ENCODE peak calls at places on chromosome 11, in six cellular contexts. One of them, this sample, is unnamed.

GRCh38 chr11:63682045-63682915 is 980 bp downstream of the RTN3 start:
- DNase-seq in bronchial epithelial cell: no peak
- DNase-seq in BE2C: peak; percentile 14
- DNase-seq in CD8-positive, alpha-beta T cell: no peak
- DNase-seq in prostate gland: no peak
- DNase-seq in AG04449: no peak
- DNase-seq in this sample: no peak

GRCh38 chr11:118522571-118523072 is 4.7 kb upstream of the TTC36 start:
- DNase-seq in bronchial epithelial cell: peak; percentile 45
- DNase-seq in BE2C: peak; percentile 46
- DNase-seq in CD8-positive, alpha-beta T cell: no peak
- DNase-seq in prostate gland: no peak
- DNase-seq in AG04449: no peak
- DNase-seq in this sample: no peak

GRCh38 chr11:77039491-77040400 is 5.5 kb downstream of the B3GNT6 start:
- DNase-seq in bronchial epithelial cell: no peak
- DNase-seq in BE2C: peak; percentile 64
- DNase-seq in CD8-positive, alpha-beta T cell: no peak
- DNase-seq in prostate gland: no peak
- DNase-seq in AG04449: no peak
- DNase-seq in this sample: no peak

GRCh38 chr11:112778091-112778889 is 182.9 kb upstream of the NCAM1 start:
- DNase-seq in bronchial epithelial cell: no peak
- DNase-seq in BE2C: peak; percentile 61
- DNase-seq in CD8-positive, alpha-beta T cell: no peak
- DNase-seq in prostate gland: no peak
- DNase-seq in AG04449: no peak
- DNase-seq in this sample: no peak

GRCh38 chr11:79493555-79494171 is 52.8 kb upstream of the TENM4 start:
- DNase-seq in bronchial epithelial cell: peak; percentile 60
- DNase-seq in BE2C: peak; percentile 86
- DNase-seq in CD8-positive, alpha-beta T cell: peak; percentile 27
- DNase-seq in prostate gland: peak; percentile 61
- DNase-seq in AG04449: no peak
- DNase-seq in this sample: peak; percentile 37

GRCh38 chr11:125517116-125517804 is 21.2 kb upstream of the FEZ1 start:
- DNase-seq in bronchial epithelial cell: no peak
- DNase-seq in BE2C: no peak
- DNase-seq in CD8-positive, alpha-beta T cell: no peak
- DNase-seq in prostate gland: no peak
- DNase-seq in AG04449: peak; percentile 31
- DNase-seq in this sample: peak; percentile 62

GRCh38 chr11:45646275-45646970 is 19.0 kb downstream of the CHST1 start:
- DNase-seq in bronchial epithelial cell: peak; percentile 55
- DNase-seq in BE2C: no peak
- DNase-seq in CD8-positive, alpha-beta T cell: no peak
- DNase-seq in prostate gland: no peak
- DNase-seq in AG04449: no peak
- DNase-seq in this sample: no peak

GRCh38 chr11:78460468-78460867 is 42.8 kb upstream of the GAB2 start:
- DNase-seq in bronchial epithelial cell: peak; percentile 41
- DNase-seq in BE2C: no peak
- DNase-seq in CD8-positive, alpha-beta T cell: no peak
- DNase-seq in prostate gland: no peak
- DNase-seq in AG04449: no peak
- DNase-seq in this sample: no peak

GRCh38 chr11:94792453-94792852 is 24.3 kb downstream of the AMOTL1 start:
- DNase-seq in bronchial epithelial cell: no peak
- DNase-seq in BE2C: no peak
- DNase-seq in CD8-positive, alpha-beta T cell: no peak
- DNase-seq in prostate gland: no peak
- DNase-seq in AG04449: no peak
- DNase-seq in this sample: no peak

GRCh38 chr11:29161216-29161615 is 855.6 kb downstream of the KCNA4 start:
- DNase-seq in bronchial epithelial cell: peak; percentile 70
- DNase-seq in BE2C: no peak
- DNase-seq in CD8-positive, alpha-beta T cell: no peak
- DNase-seq in prostate gland: no peak
- DNase-seq in AG04449: no peak
- DNase-seq in this sample: no peak

GRCh38 chr11:115126092-115126491 is 378.1 kb downstream of the CADM1 start:
- DNase-seq in bronchial epithelial cell: no peak
- DNase-seq in BE2C: no peak
- DNase-seq in CD8-positive, alpha-beta T cell: no peak
- DNase-seq in prostate gland: no peak
- DNase-seq in AG04449: no peak
- DNase-seq in this sample: no peak

GRCh38 chr11:72692498-72693237 is 18.4 kb upstream of the PDE2A start:
- DNase-seq in bronchial epithelial cell: no peak
- DNase-seq in BE2C: no peak
- DNase-seq in CD8-positive, alpha-beta T cell: no peak
- DNase-seq in prostate gland: no peak
- DNase-seq in AG04449: no peak
- DNase-seq in this sample: no peak

GRCh38 chr11:66696186-66696585 is 18.5 kb upstream of the RBM4B start:
- DNase-seq in bronchial epithelial cell: no peak
- DNase-seq in BE2C: no peak
- DNase-seq in CD8-positive, alpha-beta T cell: no peak
- DNase-seq in prostate gland: no peak
- DNase-seq in AG04449: no peak
- DNase-seq in this sample: no peak

GRCh38 chr11:68461284-68461861 is 821 bp downstream of the PPP6R3 start:
- DNase-seq in bronchial epithelial cell: peak; percentile 18
- DNase-seq in BE2C: no peak
- DNase-seq in CD8-positive, alpha-beta T cell: no peak
- DNase-seq in prostate gland: no peak
- DNase-seq in AG04449: no peak
- DNase-seq in this sample: no peak

GRCh38 chr11:79045811-79046304 is 395.0 kb downstream of the TENM4 start:
- DNase-seq in bronchial epithelial cell: peak; percentile 82
- DNase-seq in BE2C: peak; percentile 33
- DNase-seq in CD8-positive, alpha-beta T cell: no peak
- DNase-seq in prostate gland: no peak
- DNase-seq in AG04449: no peak
- DNase-seq in this sample: no peak

GRCh38 chr11:64694821-64695365 is 28.1 kb downstream of the NRXN2 start:
- DNase-seq in bronchial epithelial cell: no peak
- DNase-seq in BE2C: peak; percentile 74
- DNase-seq in CD8-positive, alpha-beta T cell: no peak
- DNase-seq in prostate gland: no peak
- DNase-seq in AG04449: no peak
- DNase-seq in this sample: no peak

GRCh38 chr11:60087239-60087638 is 1.2 kb upstream of the MS4A2 start:
- DNase-seq in bronchial epithelial cell: no peak
- DNase-seq in BE2C: no peak
- DNase-seq in CD8-positive, alpha-beta T cell: no peak
- DNase-seq in prostate gland: no peak
- DNase-seq in AG04449: no peak
- DNase-seq in this sample: no peak

GRCh38 chr11:44326615-44327475 is 16.9 kb upstream of the ALX4 start:
- DNase-seq in bronchial epithelial cell: no peak
- DNase-seq in BE2C: no peak
- DNase-seq in CD8-positive, alpha-beta T cell: no peak
- DNase-seq in prostate gland: no peak
- DNase-seq in AG04449: no peak
- DNase-seq in this sample: no peak

GRCh38 chr11:44329472-44330230 is 19.7 kb upstream of the ALX4 start:
- DNase-seq in bronchial epithelial cell: no peak
- DNase-seq in BE2C: no peak
- DNase-seq in CD8-positive, alpha-beta T cell: no peak
- DNase-seq in prostate gland: no peak
- DNase-seq in AG04449: no peak
- DNase-seq in this sample: no peak

GRCh38 chr11:44325698-44326097 is 15.8 kb upstream of the ALX4 start:
- DNase-seq in bronchial epithelial cell: no peak
- DNase-seq in BE2C: no peak
- DNase-seq in CD8-positive, alpha-beta T cell: no peak
- DNase-seq in prostate gland: no peak
- DNase-seq in AG04449: no peak
- DNase-seq in this sample: no peak

GRCh38 chr11:44324787-44325525 is 15.0 kb upstream of the ALX4 start:
- DNase-seq in bronchial epithelial cell: no peak
- DNase-seq in BE2C: no peak
- DNase-seq in CD8-positive, alpha-beta T cell: no peak
- DNase-seq in prostate gland: no peak
- DNase-seq in AG04449: no peak
- DNase-seq in this sample: no peak

DNA sequence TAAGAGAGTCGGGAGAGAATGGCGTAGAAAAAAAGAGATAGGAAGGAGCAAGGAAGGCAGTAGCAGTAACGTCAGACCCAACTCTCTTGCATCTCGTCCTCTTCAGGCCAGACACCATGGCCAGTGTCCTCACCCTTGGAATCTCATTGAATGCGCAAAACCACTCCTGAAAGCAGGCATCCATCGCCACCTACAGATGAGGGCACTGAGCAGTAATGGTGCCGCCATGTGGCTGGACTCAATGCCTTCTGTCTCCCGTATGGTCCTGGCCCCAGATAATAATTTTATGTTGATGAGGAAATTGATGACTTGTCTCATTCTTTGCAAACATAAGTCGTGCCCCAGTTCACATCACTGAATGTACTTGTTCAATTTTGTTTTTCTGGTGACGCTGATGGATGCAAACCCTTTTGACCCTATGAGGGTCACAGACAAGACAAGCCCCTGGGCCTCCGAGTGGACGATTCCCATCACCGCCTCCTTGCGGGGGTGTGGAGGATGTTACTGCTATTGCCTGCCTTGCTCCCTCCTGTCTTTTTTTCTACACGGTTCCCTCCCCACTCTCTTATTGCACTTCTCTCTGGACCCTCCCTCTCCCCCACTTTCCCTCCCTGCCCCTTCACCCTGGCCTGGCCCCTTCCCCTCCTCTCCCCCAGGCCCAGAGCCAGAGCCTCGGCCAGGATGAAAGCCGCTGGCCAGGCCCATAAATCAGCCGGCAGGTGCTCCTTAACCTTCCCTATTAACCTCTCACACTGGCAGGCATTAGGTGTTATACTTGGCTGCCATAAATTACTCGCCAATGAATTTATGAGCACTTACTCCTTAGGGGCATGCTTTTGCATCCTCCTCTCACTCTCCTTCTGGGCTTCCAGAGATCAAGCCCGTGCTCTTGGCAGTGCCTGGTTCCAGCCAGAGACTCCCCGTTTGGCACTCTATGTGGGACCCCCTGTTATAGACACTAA is 18.1 kb upstream of the ALX4 start:
- DNase-seq in bronchial epithelial cell: no peak
- DNase-seq in BE2C: no peak
- DNase-seq in CD8-positive, alpha-beta T cell: no peak
- DNase-seq in prostate gland: no peak
- DNase-seq in AG04449: no peak
- DNase-seq in this sample: no peak
- TF ChIP-seq CTCF in bronchial epithelial cell: no peak
- TF ChIP-seq CTCF in BE2C: no peak
- TF ChIP-seq CTCF in CD8-positive, alpha-beta T cell: no peak
- TF ChIP-seq CTCF in prostate gland: no peak
- TF ChIP-seq CTCF in AG04449: peak; percentile 42
- TF ChIP-seq CTCF in this sample: peak; percentile 22

GRCh38 chr11:9057032-9057431 is 34.4 kb downstream of the SCUBE2 start:
- DNase-seq in bronchial epithelial cell: no peak
- DNase-seq in BE2C: no peak
- DNase-seq in CD8-positive, alpha-beta T cell: no peak
- DNase-seq in prostate gland: no peak
- DNase-seq in AG04449: no peak
- DNase-seq in this sample: no peak

GRCh38 chr11:9056467-9056866 is 34.9 kb downstream of the SCUBE2 start:
- DNase-seq in bronchial epithelial cell: no peak
- DNase-seq in BE2C: no peak
- DNase-seq in CD8-positive, alpha-beta T cell: no peak
- DNase-seq in prostate gland: no peak
- DNase-seq in AG04449: no peak
- DNase-seq in this sample: no peak

GRCh38 chr11:9061807-9062206 is 29.6 kb downstream of the SCUBE2 start:
- DNase-seq in bronchial epithelial cell: no peak
- DNase-seq in BE2C: no peak
- DNase-seq in CD8-positive, alpha-beta T cell: no peak
- DNase-seq in prostate gland: no peak
- DNase-seq in AG04449: no peak
- DNase-seq in this sample: no peak

GRCh38 chr11:9057888-9058287 is 33.5 kb downstream of the SCUBE2 start:
- DNase-seq in bronchial epithelial cell: no peak
- DNase-seq in BE2C: no peak
- DNase-seq in CD8-positive, alpha-beta T cell: no peak
- DNase-seq in prostate gland: no peak
- DNase-seq in AG04449: no peak
- DNase-seq in this sample: no peak

GRCh38 chr11:9060700-9061111 is 30.7 kb downstream of the SCUBE2 start:
- DNase-seq in bronchial epithelial cell: peak; percentile 23
- DNase-seq in BE2C: no peak
- DNase-seq in CD8-positive, alpha-beta T cell: no peak
- DNase-seq in prostate gland: no peak
- DNase-seq in AG04449: no peak
- DNase-seq in this sample: no peak
- TF ChIP-seq CTCF in bronchial epithelial cell: peak; percentile 45
- TF ChIP-seq CTCF in BE2C: peak; percentile 36
- TF ChIP-seq CTCF in CD8-positive, alpha-beta T cell: no peak
- TF ChIP-seq CTCF in prostate gland: no peak
- TF ChIP-seq CTCF in AG04449: no peak
- TF ChIP-seq CTCF in this sample: peak; percentile 21

DNA sequence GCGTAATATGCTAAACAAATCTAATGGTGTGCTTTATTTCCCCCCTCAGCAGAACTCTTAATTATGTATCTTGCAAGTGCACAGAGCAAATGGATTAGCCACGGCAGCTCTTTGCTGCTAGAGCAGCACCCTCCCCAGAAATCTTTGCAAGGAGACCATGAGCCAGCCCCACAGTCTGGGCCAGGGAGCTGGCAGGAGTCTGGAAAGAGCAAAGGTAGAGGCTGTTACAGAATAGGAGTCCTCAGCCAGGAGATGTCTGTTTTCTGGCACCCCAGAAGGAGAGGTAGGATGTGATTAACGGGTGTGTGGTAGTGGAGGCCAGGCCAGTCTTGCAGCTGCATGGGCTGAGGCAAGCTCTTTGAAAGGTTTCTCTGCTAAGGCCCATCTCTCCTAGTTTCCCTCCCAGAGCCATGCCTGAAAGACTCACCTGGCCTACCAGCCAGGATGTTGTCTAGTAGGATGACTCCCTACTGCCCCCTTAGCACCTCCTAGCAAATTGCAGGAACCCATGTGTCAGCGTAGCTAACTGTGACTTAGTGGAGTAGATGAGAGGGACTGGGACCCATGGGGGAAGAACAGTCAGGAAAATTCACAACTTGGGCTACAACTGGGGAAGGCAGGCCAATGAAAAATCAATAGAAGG is 557.2 kb downstream of the BUD13 start:
- DNase-seq in bronchial epithelial cell: peak; percentile 5
- DNase-seq in BE2C: no peak
- DNase-seq in CD8-positive, alpha-beta T cell: no peak
- DNase-seq in prostate gland: no peak
- DNase-seq in AG04449: no peak
- DNase-seq in this sample: no peak
- TF ChIP-seq CTCF in bronchial epithelial cell: peak; percentile 10
- TF ChIP-seq CTCF in BE2C: peak; percentile 55
- TF ChIP-seq CTCF in CD8-positive, alpha-beta T cell: no peak
- TF ChIP-seq CTCF in prostate gland: no peak
- TF ChIP-seq CTCF in AG04449: no peak
- TF ChIP-seq CTCF in this sample: no peak

DNA sequence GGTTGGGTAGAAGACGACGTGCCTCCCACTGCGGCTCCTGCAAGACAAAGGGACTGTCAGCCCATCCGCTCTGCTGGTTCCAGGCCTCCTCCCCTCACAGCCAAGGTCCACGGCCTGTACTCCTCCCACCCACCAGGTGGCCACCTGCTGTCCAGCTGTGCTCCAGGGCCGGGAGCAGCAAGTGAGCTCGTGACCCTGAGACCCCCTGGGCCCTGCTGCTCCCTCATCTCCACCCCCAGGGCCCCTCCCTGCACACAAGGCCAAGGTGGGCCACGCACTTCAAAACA is 27.4 kb downstream of the TSPAN4 start:
- DNase-seq in bronchial epithelial cell: no peak
- DNase-seq in BE2C: no peak
- DNase-seq in CD8-positive, alpha-beta T cell: no peak
- DNase-seq in prostate gland: no peak
- DNase-seq in AG04449: no peak
- DNase-seq in this sample: no peak
- TF ChIP-seq CTCF in bronchial epithelial cell: peak; percentile 24
- TF ChIP-seq CTCF in BE2C: peak; percentile 17
- TF ChIP-seq CTCF in CD8-positive, alpha-beta T cell: no peak
- TF ChIP-seq CTCF in prostate gland: no peak
- TF ChIP-seq CTCF in AG04449: peak; percentile 33
- TF ChIP-seq CTCF in this sample: no peak

This sample was measured in AG04450.